ENCODE peak calls at places on chromosomes 12 and 14, in six cellular contexts. U, X, Z, R, T and L are unnamed samples. For H3K4me1, the result is how much of the 10 kb centered on the place peaks cover.

GRCh38 chr14:21940887-21941855 is 267.6 kb upstream of the OR4E1 start:
- DNase-seq in U (no peak), X (no peak), Z (peak), R (peak), T (no peak), L (peak)

GRCh38 chr14:104680056-104680805 is 9.2 kb upstream of the INF2 start:
- DNase-seq in U (no peak), X (no peak), Z (peak), R (no peak), T (peak), L (peak)

GRCh38 chr14:38040411-38040810 is 167.3 kb upstream of the SSTR1 start:
- DNase-seq in U (no peak), X (no peak), Z (no peak), R (no peak), T (no peak), L (no peak)

GRCh38 chr14:79613625-79614024 is 597.7 kb downstream of the DIO2 start:
- DNase-seq in U (no peak), X (no peak), Z (no peak), R (no peak), T (no peak), L (no peak)

GRCh38 chr12:42910656-42911055 is 321.1 kb upstream of the PRICKLE1 start:
- DNase-seq in U (no peak), X (no peak), Z (no peak), R (no peak), T (no peak), L (no peak)

GRCh38 chr12:14399871-14400270 is 34.4 kb downstream of the ATF7IP start:
- DNase-seq in U (no peak), X (no peak), Z (peak), R (no peak), T (no peak), L (no peak)

GRCh38 chr12:14066021-14066420 is 84.6 kb upstream of the GRIN2B start:
- DNase-seq in U (no peak), X (no peak), Z (no peak), R (no peak), T (no peak), L (no peak)

GRCh38 chr14:65502676-65503124 is 90.2 kb downstream of the FUT8 start:
- DNase-seq in U (no peak), X (no peak), Z (peak), R (no peak), T (no peak), L (no peak)

GRCh38 chr14:104515811-104516780 is 63.5 kb upstream of the C14orf180 start:
- DNase-seq in U (no peak), X (no peak), Z (no peak), R (no peak), T (no peak), L (no peak)

GRCh38 chr14:58914271-58914855 is 274.1 kb upstream of the DAAM1 start:
- DNase-seq in U (no peak), X (no peak), Z (no peak), R (no peak), T (no peak), L (no peak)

GRCh38 chr12:110776410-110776809 is 33.7 kb upstream of the PPP1CC start:
- DNase-seq in U (no peak), X (no peak), Z (no peak), R (no peak), T (no peak), L (no peak)

GRCh38 chr14:55802986-55803431 is 223.0 kb downstream of the KTN1 start:
- DNase-seq in U (no peak), X (no peak), Z (peak), R (peak), T (no peak), L (no peak)

GRCh38 chr12:11228268-11228879 is 41.1 kb downstream of the PRB3 start:
- DNase-seq in U (no peak), X (no peak), Z (peak), R (peak), T (no peak), L (peak)

DNA sequence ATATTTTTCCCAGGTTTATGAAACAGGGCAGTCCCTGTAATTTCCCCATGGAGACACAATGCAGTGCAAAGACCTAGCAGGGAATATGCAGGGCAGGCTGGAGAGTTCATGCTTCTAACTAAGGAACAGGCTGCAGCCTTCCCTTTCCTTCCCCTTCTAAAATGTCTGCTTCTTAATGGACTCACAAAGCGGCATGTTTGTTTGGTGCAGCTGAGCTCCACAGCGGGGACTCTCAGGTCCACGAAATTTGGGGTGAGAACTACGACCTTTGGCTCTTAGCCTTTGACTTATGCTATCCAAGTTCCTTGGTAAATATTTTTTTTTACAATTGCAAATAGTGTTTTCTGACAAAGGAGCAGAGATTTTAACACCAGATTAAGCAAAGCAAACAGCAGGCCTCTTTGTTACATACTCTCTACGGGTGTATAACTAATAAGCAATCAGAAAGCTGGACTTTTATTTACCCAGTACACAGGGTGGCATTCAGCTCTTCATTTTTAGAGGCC is 323.6 kb downstream of the ZFP36L1 start:
- DNase-seq in U (no peak), X (no peak), Z (no peak), R (no peak), T (no peak), L (no peak)
- H3K4me1 ChIP-seq in U (under half), X (half or more), Z (under half), R (under half), T (under half), L (under half)

DNA sequence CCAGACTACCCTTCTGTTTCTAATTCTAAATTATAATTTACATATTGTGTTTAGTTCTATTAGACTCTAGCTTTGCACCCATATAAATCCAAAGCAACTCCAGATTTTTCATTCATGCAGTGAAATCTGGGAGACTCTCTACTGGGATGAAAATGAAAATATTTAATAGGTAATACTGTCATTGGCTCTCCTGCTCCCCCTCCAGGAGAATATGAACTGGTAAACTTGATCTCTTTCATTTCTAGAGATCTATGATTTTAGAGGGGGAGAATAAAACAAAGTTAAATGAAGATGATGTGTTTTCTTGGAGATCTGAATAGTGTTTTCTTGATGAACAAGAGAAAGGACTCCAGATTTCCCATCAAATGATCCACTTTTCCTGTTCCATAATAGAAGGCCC is 104.3 kb upstream of the TMCC3 start:
- DNase-seq in U (no peak), X (no peak), Z (peak), R (no peak), T (no peak), L (no peak)
- TF ChIP-seq CTCF in U (no peak), X (no peak), Z (peak), R (peak), T (peak), L (no peak)

GRCh38 chr14:68680541-68681051 is 112.3 kb downstream of the ZFP36L1 start:
- DNase-seq in U (no peak), X (no peak), Z (peak), R (no peak), T (peak), L (no peak)

GRCh38 chr14:68678471-68678870 is 114.4 kb downstream of the ZFP36L1 start:
- DNase-seq in U (no peak), X (no peak), Z (no peak), R (no peak), T (peak), L (no peak)

GRCh38 chr14:68679301-68679700 is 113.6 kb downstream of the ZFP36L1 start:
- DNase-seq in U (no peak), X (no peak), Z (no peak), R (no peak), T (no peak), L (no peak)

GRCh38 chr14:68681256-68681655 is 111.6 kb downstream of the ZFP36L1 start:
- DNase-seq in U (no peak), X (no peak), Z (no peak), R (no peak), T (no peak), L (no peak)

DNA sequence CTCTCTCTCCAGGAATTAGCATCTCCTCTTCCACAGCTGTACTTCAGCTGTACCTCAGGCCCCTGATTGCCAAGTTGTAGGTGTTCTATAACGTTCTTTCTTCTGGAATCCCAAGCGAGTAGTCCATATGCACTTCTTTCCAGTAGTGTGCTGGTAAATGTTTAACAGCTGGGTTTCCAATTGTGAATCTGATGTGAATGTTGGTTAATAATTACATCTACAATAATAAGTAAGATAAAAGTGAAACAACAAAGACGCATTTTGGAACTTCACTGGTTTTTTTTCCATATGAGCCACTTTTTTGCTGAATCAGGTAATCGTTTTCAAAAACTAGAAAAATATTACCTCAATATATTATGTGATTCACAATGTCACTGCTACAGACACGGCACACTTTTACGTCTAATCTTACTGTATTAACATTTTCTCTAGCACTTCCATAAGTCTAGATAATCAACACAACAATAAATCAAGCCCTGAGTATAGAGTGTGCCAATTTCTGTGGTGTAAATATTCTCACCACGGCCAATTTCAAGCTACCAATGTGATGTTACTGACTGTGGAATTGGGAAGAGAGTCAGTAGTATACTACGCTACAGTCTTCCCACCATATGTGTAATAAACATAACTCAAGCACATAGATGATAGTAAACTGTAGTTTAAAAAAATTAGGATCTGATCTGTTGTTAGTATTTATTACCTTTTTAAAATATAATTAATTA is 113.0 kb downstream of the ZFP36L1 start:
- DNase-seq in U (no peak), X (no peak), Z (no peak), R (no peak), T (no peak), L (no peak)
- H3K4me1 ChIP-seq in U (under half), X (under half), Z (under half), R (under half), T (under half), L (under half)

DNA sequence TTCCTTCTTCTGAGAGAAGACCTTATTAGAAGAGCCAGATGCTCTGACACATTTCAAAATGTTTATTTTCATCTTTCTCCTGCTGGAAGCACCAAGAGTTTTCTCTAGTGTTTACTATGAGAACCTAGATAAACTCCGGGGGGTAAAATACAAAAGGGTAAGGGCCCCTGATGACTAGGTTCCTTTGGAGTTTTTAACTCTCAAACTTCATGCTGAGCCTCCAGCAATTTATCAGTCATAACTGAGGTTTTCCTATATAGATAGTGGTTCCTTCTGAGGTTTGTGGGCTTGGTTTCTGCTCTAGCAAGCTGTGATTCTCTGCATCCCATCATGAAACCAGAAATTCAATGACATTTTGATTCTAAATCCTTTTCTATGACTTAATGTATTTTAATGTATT is 210.9 kb downstream of the LRFN5 start:
- DNase-seq in U (no peak), X (no peak), Z (peak), R (no peak), T (no peak), L (no peak)
- TF ChIP-seq CTCF in U (no peak), X (no peak), Z (no peak), R (no peak), T (no peak), L (no peak)

GRCh38 chr14:76089151-76089550 is 62.6 kb upstream of the GPATCH2L start:
- DNase-seq in U (no peak), X (no peak), Z (no peak), R (no peak), T (no peak), L (no peak)

GRCh38 chr14:76085358-76085757 is 66.4 kb upstream of the GPATCH2L start:
- DNase-seq in U (no peak), X (no peak), Z (no peak), R (no peak), T (no peak), L (no peak)

GRCh38 chr14:76083796-76084195 is 67.9 kb upstream of the GPATCH2L start:
- DNase-seq in U (no peak), X (no peak), Z (no peak), R (no peak), T (no peak), L (no peak)

GRCh38 chr14:76084374-76084773 is 67.3 kb upstream of the GPATCH2L start:
- DNase-seq in U (no peak), X (no peak), Z (no peak), R (no peak), T (no peak), L (no peak)

DNA sequence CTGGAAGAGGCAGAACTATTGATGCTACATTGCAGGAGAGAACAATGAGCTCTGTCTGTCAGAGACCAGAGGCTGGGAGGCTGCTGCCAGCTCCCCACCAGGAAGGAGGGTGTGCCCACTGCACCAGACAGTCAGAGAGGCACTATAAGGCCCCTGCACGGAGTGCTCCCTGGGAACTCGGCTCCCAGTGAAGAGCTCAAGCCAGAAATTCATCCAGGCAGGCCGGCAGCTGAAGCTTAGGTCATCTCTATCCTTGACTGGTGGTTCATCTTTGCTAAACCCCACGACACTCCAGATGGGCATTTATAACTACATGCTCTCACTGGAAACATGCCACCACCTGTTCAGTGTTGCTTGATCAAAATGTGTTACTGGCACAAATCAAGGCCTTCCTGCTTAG is 65.1 kb upstream of the GPATCH2L start:
- DNase-seq in U (no peak), X (no peak), Z (no peak), R (no peak), T (no peak), L (no peak)
- H3K4me1 ChIP-seq in U (under half), X (under half), Z (under half), R (under half), T (under half), L (under half)

GRCh38 chr12:116691205-116691604 is 46.7 kb downstream of the SPRING1 start:
- DNase-seq in U (no peak), X (no peak), Z (no peak), R (no peak), T (no peak), L (no peak)
- TF ChIP-seq CTCF in U (no peak), X (no peak), Z (no peak), R (no peak), T (no peak), L (no peak)

DNA sequence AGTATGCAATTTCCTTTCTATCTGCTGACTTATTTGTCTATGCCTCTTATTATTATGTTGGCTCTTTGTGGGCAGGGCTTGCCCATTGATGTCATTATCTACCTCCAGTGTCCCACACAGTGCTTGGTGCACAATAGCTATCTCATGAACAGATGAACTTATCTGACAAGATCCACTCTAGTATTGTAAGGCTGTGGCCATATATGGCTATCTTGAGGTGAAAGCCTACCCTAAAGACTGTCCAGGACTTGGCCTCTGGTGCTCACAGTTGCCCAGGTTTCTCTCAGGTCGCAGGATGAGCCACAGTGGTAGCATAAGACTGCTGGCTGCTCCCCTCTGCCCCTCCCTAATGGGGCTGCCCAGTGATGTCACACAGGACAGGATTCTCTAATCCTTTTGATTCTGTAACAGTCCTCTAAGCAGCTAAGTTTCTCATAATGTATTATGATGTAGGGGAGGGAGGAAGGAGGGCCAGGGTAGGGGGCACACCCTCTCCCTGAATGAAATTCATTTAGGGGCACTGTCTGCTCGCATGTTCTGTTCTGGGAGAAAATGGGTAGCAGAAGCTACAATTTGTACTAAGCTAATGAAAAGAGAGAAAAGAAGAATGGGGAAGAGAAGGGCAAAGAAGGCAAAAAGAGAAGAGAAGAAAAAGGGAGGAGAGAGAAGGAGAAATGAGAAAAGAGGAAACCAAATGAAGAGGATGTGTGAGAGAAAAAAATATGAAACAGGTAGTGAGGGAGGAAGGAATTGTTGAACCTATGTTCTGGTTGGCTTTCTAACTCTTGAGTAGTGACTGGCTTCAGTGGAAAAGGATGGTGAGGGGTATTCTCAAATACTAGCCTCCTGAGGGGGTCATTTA is 3.5 kb upstream of the PPM1A start:
- DNase-seq in U (no peak), X (no peak), Z (no peak), R (no peak), T (no peak), L (no peak)
- H3K4me1 ChIP-seq in U (under half), X (under half), Z (under half), R (under half), T (under half), L (under half)

GRCh38 chr12:1544991-1545700 is 49.2 kb downstream of the FBXL14 start:
- DNase-seq in U (no peak), X (no peak), Z (peak), R (no peak), T (no peak), L (no peak)
- TF ChIP-seq CTCF in U (no peak), X (no peak), Z (peak), R (no peak), T (peak), L (no peak)

GRCh38 chr12:52350786-52351185 is 16.5 kb downstream of the KRT85 start:
- DNase-seq in U (no peak), X (no peak), Z (no peak), R (no peak), T (no peak), L (no peak)

GRCh38 chr12:52347546-52348510 is 19.5 kb downstream of the KRT85 start:
- DNase-seq in U (no peak), X (no peak), Z (no peak), R (no peak), T (no peak), L (no peak)

GRCh38 chr12:52347016-52347415 is 20.3 kb downstream of the KRT85 start:
- DNase-seq in U (no peak), X (no peak), Z (no peak), R (no peak), T (no peak), L (no peak)

GRCh38 chr12:52350021-52350620 is 17.2 kb downstream of the KRT85 start:
- DNase-seq in U (no peak), X (no peak), Z (no peak), R (no peak), T (no peak), L (no peak)

GRCh38 chr12:52349196-52349595 is 18.1 kb downstream of the KRT85 start:
- DNase-seq in U (no peak), X (no peak), Z (no peak), R (no peak), T (no peak), L (no peak)
- H3K4me1 ChIP-seq in U (under half), X (under half), Z (under half), R (under half), T (under half), L (under half)

GRCh38 chr12:32558941-32559340 is 120.2 kb upstream of the DNM1L start:
- DNase-seq in U (no peak), X (no peak), Z (peak), R (no peak), T (no peak), L (no peak)
- TF ChIP-seq CTCF in U (no peak), X (no peak), Z (no peak), R (no peak), T (no peak), L (no peak)